ENCODE peak calls at places on chromosomes 2 and 18, in six cellular contexts. U is mesendoderm; E is PC-9; D is GM23248; Y is CD8-positive, alpha-beta memory T cell; A is adrenal gland. J is an unnamed sample.

GRCh38 chr2:6524678-6525367 is 340.9 kb downstream of the CMPK2 start:
- DNase-seq in U (no peak), E (no peak), D (no peak), Y (no peak), A (no peak), J (no peak)

GRCh38 chr2:123103902-123104301 is 921.2 kb upstream of the CNTNAP5 start:
- DNase-seq in U (peak; percentile 3), E (no peak), D (no peak), Y (no peak), A (no peak), J (no peak)

GRCh38 chr2:70247364-70248144 is 874 bp downstream of the TIA1 start:
- DNase-seq in U (no peak), E (no peak), D (peak; percentile 50), Y (no peak), A (no peak), J (peak; percentile 45)

GRCh38 chr2:128665113-128665512 is 346.4 kb upstream of the HS6ST1 start:
- DNase-seq in U (no peak), E (no peak), D (no peak), Y (no peak), A (peak; percentile 14), J (no peak)

GRCh38 chr2:3622967-3623366 is 28.1 kb downstream of the COLEC11 start:
- DNase-seq in U (no peak), E (no peak), D (no peak), Y (no peak), A (no peak), J (no peak)

GRCh38 chr18:13366977-13367892 is 148.7 kb downstream of the LDLRAD4 start:
- DNase-seq in U (no peak), E (no peak), D (no peak), Y (no peak), A (no peak), J (no peak)

GRCh38 chr2:142842369-142842768 is 35.1 kb upstream of the KYNU start:
- DNase-seq in U (no peak), E (no peak), D (no peak), Y (no peak), A (no peak), J (no peak)

GRCh38 chr18:65737346-65737745 is 13.5 kb upstream of the CDH7 start:
- DNase-seq in U (no peak), E (no peak), D (no peak), Y (no peak), A (no peak), J (no peak)

GRCh38 chr2:233053928-233054774 is 6.0 kb upstream of the INPP5D start:
- DNase-seq in U (peak; percentile 71), E (peak; percentile 64), D (peak; percentile 61), Y (peak; percentile 52), A (peak; percentile 77), J (peak; percentile 38)
- H3K4me3 ChIP-seq in U (no peak overlapping the region), E (no peak overlapping the region), D (no peak overlapping the region), Y (no peak overlapping the region), A (no peak overlapping the region), J (no peak overlapping the region)

GRCh38 chr2:56540467-56540866 is 356.7 kb downstream of the CCDC85A start:
- DNase-seq in U (no peak), E (no peak), D (no peak), Y (no peak), A (no peak), J (no peak)

GRCh38 chr2:56539618-56540017 is 355.8 kb downstream of the CCDC85A start:
- DNase-seq in U (no peak), E (no peak), D (no peak), Y (no peak), A (no peak), J (no peak)

GRCh38 chr2:56540901-56541300 is 357.1 kb downstream of the CCDC85A start:
- DNase-seq in U (no peak), E (no peak), D (no peak), Y (no peak), A (no peak), J (no peak)

GRCh38 chr2:56534321-56534720 is 350.5 kb downstream of the CCDC85A start:
- DNase-seq in U (no peak), E (no peak), D (peak; percentile 63), Y (no peak), A (no peak), J (no peak)

DNA sequence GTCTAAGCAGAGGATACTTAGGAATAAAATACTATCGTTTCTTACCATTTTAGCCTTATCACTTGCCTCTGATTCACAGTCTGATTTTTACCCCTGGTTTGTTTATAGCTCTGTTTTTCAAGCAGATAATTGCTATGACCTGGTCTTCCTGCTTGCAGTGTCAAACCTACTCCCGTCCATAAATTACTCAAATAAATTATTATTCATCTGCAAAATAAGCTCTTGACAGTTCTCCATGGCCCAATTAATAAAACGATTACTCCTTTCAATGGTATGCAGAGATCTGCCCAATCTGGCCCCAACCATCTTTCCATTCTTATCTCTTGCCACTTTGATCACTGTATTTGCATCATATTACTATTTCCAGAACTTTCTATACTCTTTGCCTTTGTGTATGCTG is 354.0 kb downstream of the CCDC85A start:
- DNase-seq in U (no peak), E (no peak), D (no peak), Y (no peak), A (no peak), J (no peak)
- H3K4me3 ChIP-seq in U (no peak overlapping the region), E (no peak overlapping the region), D (no peak overlapping the region), Y (no peak overlapping the region), A (no peak overlapping the region), J (no peak overlapping the region)

GRCh38 chr2:29290293-29291052 is 175.3 kb downstream of the CLIP4 start:
- DNase-seq in U (peak; percentile 90), E (no peak), D (no peak), Y (no peak), A (no peak), J (no peak)

GRCh38 chr2:29296585-29296984 is 181.4 kb downstream of the CLIP4 start:
- DNase-seq in U (no peak), E (no peak), D (no peak), Y (no peak), A (no peak), J (no peak)

GRCh38 chr2:29295843-29296242 is 180.6 kb downstream of the CLIP4 start:
- DNase-seq in U (peak; percentile 40), E (no peak), D (peak; percentile 55), Y (no peak), A (no peak), J (peak; percentile 23)

DNA sequence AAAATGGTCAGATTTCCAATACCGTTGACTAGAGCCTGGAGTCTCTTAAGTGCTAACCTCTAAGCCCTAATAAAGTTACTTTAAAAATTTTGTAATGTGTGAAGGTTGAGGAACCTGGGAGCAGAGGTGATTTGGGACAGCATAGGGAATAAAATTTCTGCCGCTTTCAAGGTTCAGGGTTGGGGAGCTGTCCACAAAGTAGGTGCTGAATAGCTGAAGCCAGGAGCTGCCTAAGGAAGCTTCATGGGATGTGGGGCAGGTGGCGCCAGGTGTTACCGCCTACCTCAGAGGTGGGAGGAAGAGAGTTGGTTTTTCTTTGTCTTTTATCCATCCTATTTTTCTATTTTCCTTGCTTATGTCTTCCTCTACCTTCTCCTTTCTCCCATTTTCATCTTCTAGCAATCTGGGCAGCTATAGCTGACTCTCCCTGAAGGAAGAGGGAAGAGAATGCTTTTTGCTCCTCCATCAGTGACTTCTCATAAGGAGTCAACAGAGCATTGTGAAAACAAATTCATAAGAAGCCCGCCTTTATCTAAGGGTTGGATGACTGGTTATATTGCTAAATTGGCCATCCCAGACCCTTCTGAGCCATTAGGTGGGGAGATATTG is 178.7 kb downstream of the CLIP4 start:
- DNase-seq in U (peak; percentile 78), E (peak; percentile 29), D (peak; percentile 46), Y (no peak), A (peak; percentile 51), J (peak; percentile 27)
- H3K4me3 ChIP-seq in U (no peak overlapping the region), E (no peak overlapping the region), D (no peak overlapping the region), Y (no peak overlapping the region), A (no peak overlapping the region), J (no peak overlapping the region)

GRCh38 chr2:102798181-102798580 is 36.4 kb downstream of the TMEM182 start:
- DNase-seq in U (no peak), E (no peak), D (no peak), Y (no peak), A (no peak), J (no peak)
- H3K4me3 ChIP-seq in U (no peak overlapping the region), E (no peak overlapping the region), D (no peak overlapping the region), Y (no peak overlapping the region), A (no peak overlapping the region), J (no peak overlapping the region)

GRCh38 chr2:196606516-196606915 is 33.0 kb upstream of the CCDC150 start:
- DNase-seq in U (no peak), E (no peak), D (no peak), Y (no peak), A (no peak), J (no peak)
- H3K4me3 ChIP-seq in U (no peak overlapping the region), E (no peak overlapping the region), D (no peak overlapping the region), Y (no peak overlapping the region), A (no peak overlapping the region), J (no peak overlapping the region)

DNA sequence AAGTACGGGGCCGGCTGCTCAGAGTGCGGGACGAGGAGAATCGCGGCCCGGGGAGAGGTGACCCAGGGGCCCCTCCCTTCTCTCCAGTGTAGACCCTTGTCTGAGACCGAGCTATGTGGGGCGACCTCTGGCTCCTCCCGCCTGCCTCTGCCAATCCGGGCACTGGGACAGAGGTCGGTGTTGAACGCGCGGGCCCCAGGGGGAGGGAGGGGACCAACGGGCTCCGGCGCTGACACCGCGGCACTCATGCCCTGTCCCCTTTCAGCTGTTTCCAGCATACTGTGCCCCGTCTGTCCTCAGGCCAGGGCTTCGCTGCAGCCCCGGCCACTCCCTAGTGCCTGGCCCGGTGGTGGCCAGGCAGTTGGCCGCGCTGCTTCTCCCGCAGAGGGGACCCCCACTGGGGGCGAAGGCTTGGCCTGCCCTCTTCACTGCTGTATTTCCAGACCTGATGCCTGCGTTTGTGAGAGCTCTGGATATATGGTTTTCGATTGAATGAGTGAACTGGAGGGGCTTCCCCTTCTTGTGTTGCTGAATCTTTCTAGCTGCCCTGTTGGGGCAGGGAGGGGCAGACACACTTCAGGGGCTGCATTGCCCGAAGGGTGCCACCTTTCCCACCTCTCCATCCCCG is 809 bp downstream of the DBI start:
- DNase-seq in U (peak; percentile 76), E (peak; percentile 57), D (peak; percentile 49), Y (peak; percentile 29), A (peak; percentile 58), J (peak; percentile 11)
- H3K4me3 ChIP-seq in U (peak overlapping the region; percentile 52), E (peak overlapping the region; percentile 94), D (peak overlapping the region; percentile 90), Y (peak overlapping the region; percentile 96), A (peak overlapping the region; percentile 97), J (peak overlapping the region; percentile 97)

DNA sequence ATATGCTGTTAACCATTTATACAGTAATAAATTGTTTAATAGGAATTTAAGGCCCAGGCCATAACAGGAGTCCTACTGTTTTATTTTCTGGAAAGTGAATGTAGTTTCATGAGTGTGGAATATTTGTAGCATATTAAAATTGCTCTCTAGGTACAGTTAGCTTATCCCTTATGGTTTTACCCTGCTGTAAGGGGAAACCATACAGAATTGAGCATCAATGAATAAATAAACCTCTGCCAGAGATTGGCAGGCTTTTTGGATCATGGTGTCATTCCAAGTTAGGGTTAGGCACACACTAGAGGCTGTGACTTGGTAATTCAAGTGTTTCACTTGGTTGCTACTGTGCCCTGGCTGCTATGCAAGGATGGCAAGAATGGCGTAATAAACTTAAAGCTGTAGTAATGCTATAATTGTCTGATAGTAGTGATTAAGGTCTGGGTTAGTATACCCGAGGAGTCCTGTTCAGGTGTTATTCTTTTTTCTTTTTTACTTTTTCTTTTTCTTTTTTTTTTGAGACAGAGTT is 30.4 kb downstream of the BMPR2 start:
- DNase-seq in U (no peak), E (no peak), D (peak; percentile 25), Y (no peak), A (no peak), J (no peak)
- H3K4me3 ChIP-seq in U (no peak overlapping the region), E (no peak overlapping the region), D (no peak overlapping the region), Y (no peak overlapping the region), A (no peak overlapping the region), J (no peak overlapping the region)